ENCODE peak calls at places on chromosomes 2 and 18, in eight cellular contexts. One of them, this sample, is unnamed.

GRCh38 chr2:226760412-226761194 is 39.0 kb downstream of the IRS1 start:
- DNase-seq in GM06990: no peak
- DNase-seq in bronchial epithelial cell: peak; percentile 42
- DNase-seq in psoas muscle: no peak
- DNase-seq in stomach: no peak
- DNase-seq in prostate gland: no peak
- DNase-seq in tibial artery: no peak
- DNase-seq in HFF-Myc: peak; percentile 76
- DNase-seq in this sample: no peak

GRCh38 chr2:66660804-66661203 is 225.9 kb downstream of the MEIS1 start:
- DNase-seq in prostate gland: no peak
- DNase-seq in stomach: no peak
- DNase-seq in bronchial epithelial cell: no peak
- DNase-seq in GM06990: no peak
- DNase-seq in HFF-Myc: no peak
- DNase-seq in tibial artery: no peak
- DNase-seq in psoas muscle: no peak
- DNase-seq in this sample: no peak

GRCh38 chr2:238498188-238498587 is 71.5 kb downstream of the ASB1 start:
- DNase-seq in stomach: peak; percentile 20
- DNase-seq in HFF-Myc: no peak
- DNase-seq in prostate gland: no peak
- DNase-seq in bronchial epithelial cell: no peak
- DNase-seq in GM06990: no peak
- DNase-seq in psoas muscle: peak; percentile 12
- DNase-seq in tibial artery: peak; percentile 59
- DNase-seq in this sample: no peak

GRCh38 chr2:152827944-152828343 is 109.5 kb downstream of the ARL6IP6 start:
- DNase-seq in prostate gland: no peak
- DNase-seq in tibial artery: no peak
- DNase-seq in GM06990: no peak
- DNase-seq in psoas muscle: no peak
- DNase-seq in stomach: no peak
- DNase-seq in HFF-Myc: no peak
- DNase-seq in bronchial epithelial cell: no peak
- DNase-seq in this sample: no peak

GRCh38 chr2:67394734-67395133 is 2.4 kb upstream of the ETAA1 start:
- DNase-seq in HFF-Myc: no peak
- DNase-seq in GM06990: no peak
- DNase-seq in psoas muscle: no peak
- DNase-seq in tibial artery: no peak
- DNase-seq in prostate gland: no peak
- DNase-seq in stomach: no peak
- DNase-seq in bronchial epithelial cell: peak; percentile 64
- DNase-seq in this sample: no peak

GRCh38 chr2:45637440-45637839 is 14.0 kb upstream of the PRKCE start:
- DNase-seq in psoas muscle: no peak
- DNase-seq in tibial artery: no peak
- DNase-seq in stomach: no peak
- DNase-seq in bronchial epithelial cell: peak; percentile 75
- DNase-seq in prostate gland: no peak
- DNase-seq in GM06990: no peak
- DNase-seq in HFF-Myc: no peak
- DNase-seq in this sample: no peak

GRCh38 chr2:64695656-64696310 is 42.1 kb upstream of the SERTAD2 start:
- DNase-seq in GM06990: no peak
- DNase-seq in tibial artery: no peak
- DNase-seq in prostate gland: no peak
- DNase-seq in HFF-Myc: no peak
- DNase-seq in bronchial epithelial cell: no peak
- DNase-seq in psoas muscle: no peak
- DNase-seq in stomach: no peak
- DNase-seq in this sample: no peak

GRCh38 chr2:221448086-221448856 is 123.8 kb downstream of the EPHA4 start:
- DNase-seq in psoas muscle: no peak
- DNase-seq in GM06990: no peak
- DNase-seq in bronchial epithelial cell: no peak
- DNase-seq in HFF-Myc: no peak
- DNase-seq in prostate gland: no peak
- DNase-seq in stomach: no peak
- DNase-seq in tibial artery: no peak
- DNase-seq in this sample: no peak

GRCh38 chr18:25896178-25896780 is 194.1 kb downstream of the SS18 start:
- DNase-seq in tibial artery: no peak
- DNase-seq in bronchial epithelial cell: peak; percentile 18
- DNase-seq in HFF-Myc: peak; percentile 39
- DNase-seq in psoas muscle: no peak
- DNase-seq in GM06990: no peak
- DNase-seq in stomach: no peak
- DNase-seq in prostate gland: peak; percentile 14
- DNase-seq in this sample: peak; percentile 10

GRCh38 chr2:15799432-15799827 is 140.9 kb upstream of the MYCN start:
- DNase-seq in GM06990: no peak
- DNase-seq in stomach: no peak
- DNase-seq in tibial artery: no peak
- DNase-seq in bronchial epithelial cell: peak; percentile 62
- DNase-seq in HFF-Myc: no peak
- DNase-seq in prostate gland: no peak
- DNase-seq in psoas muscle: no peak
- DNase-seq in this sample: no peak

GRCh38 chr2:230578106-230578505 is 134.5 kb upstream of the CAB39 start:
- DNase-seq in tibial artery: no peak
- DNase-seq in HFF-Myc: no peak
- DNase-seq in prostate gland: no peak
- DNase-seq in stomach: no peak
- DNase-seq in bronchial epithelial cell: no peak
- DNase-seq in GM06990: no peak
- DNase-seq in psoas muscle: no peak
- DNase-seq in this sample: no peak

GRCh38 chr2:148586528-148587128 is 57.9 kb upstream of the EPC2 start:
- DNase-seq in prostate gland: no peak
- DNase-seq in tibial artery: no peak
- DNase-seq in GM06990: no peak
- DNase-seq in stomach: no peak
- DNase-seq in bronchial epithelial cell: no peak
- DNase-seq in HFF-Myc: no peak
- DNase-seq in psoas muscle: no peak
- DNase-seq in this sample: no peak

GRCh38 chr2:148577845-148578492 is 66.6 kb upstream of the EPC2 start:
- DNase-seq in prostate gland: no peak
- DNase-seq in HFF-Myc: no peak
- DNase-seq in stomach: no peak
- DNase-seq in tibial artery: no peak
- DNase-seq in GM06990: no peak
- DNase-seq in psoas muscle: no peak
- DNase-seq in bronchial epithelial cell: no peak
- DNase-seq in this sample: no peak

GRCh38 chr2:148578493-148578884 is 66.1 kb upstream of the EPC2 start:
- DNase-seq in psoas muscle: no peak
- DNase-seq in stomach: no peak
- DNase-seq in tibial artery: no peak
- DNase-seq in prostate gland: no peak
- DNase-seq in HFF-Myc: no peak
- DNase-seq in GM06990: no peak
- DNase-seq in bronchial epithelial cell: no peak
- DNase-seq in this sample: no peak

DNA sequence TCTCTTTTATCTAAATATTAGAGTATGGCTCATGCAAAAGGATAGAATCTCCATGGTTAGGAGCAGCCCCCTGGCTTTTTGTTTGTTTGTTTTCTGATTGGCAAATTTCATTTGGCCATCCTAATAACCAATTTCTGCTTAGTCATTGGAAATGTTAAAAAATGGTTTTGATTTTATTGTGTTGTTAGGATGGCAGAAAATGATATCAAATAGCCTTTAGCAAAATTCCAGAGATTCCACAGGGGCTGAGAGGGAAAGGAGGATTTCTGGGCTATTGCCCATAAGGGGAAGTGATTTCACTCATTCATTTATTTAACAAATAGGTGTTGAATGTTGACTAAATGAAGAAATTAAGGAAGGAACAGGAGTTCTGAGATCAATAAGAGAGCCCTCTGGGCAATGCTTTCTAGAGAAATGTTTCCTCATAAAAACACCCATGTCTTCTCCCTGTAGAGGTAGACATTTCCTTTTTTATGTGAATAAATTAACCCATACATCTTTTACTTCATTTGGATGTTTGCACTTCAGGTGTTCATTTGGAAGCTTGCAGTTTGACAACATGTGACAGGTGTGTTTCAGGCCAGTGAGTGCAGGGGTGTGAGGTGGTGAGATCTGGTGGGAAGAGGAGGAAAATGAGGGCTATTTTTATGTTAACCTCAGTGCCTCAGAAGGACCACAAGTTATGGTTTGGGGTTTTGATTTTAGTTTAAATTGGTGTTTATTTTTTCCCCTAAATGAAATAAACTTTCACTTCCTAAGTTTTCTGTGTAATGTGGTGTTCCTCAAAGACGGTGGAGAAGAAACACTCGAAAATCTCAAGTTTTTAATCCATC is 61.7 kb upstream of the EPC2 start:
- DNase-seq in HFF-Myc: no peak
- DNase-seq in bronchial epithelial cell: peak; percentile 54
- DNase-seq in stomach: no peak
- DNase-seq in psoas muscle: no peak
- DNase-seq in GM06990: no peak
- DNase-seq in tibial artery: no peak
- DNase-seq in prostate gland: no peak
- DNase-seq in this sample: no peak
- H3K4me3 ChIP-seq in HFF-Myc: no peak overlapping the region
- H3K4me3 ChIP-seq in bronchial epithelial cell: no peak overlapping the region
- H3K4me3 ChIP-seq in stomach: no peak overlapping the region
- H3K4me3 ChIP-seq in psoas muscle: no peak overlapping the region
- H3K4me3 ChIP-seq in GM06990: no peak overlapping the region
- H3K4me3 ChIP-seq in tibial artery: no peak overlapping the region
- H3K4me3 ChIP-seq in prostate gland: no peak overlapping the region
- H3K4me3 ChIP-seq in this sample: no peak overlapping the region

DNA sequence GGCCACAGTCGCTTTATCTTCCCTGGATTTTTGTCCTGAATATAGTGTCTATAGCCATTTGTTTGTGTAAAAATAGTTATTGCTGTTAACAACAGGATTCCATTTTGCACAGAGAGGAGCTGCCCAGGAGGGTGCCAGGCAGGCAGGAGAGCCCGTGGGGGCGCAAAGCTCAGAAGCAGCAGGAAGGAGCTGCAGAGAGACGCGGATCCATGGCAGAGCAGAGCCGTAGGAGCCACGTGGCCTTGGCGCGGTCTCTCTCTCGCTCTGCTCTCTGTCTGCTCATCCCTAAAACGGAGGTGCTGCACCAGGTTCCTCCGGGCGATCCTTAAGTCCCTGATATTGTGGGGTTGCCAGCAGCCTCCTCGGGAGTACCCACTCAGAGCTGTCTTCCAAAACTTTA is 185.3 kb upstream of the MYT1L start:
- DNase-seq in HFF-Myc: no peak
- DNase-seq in GM06990: no peak
- DNase-seq in prostate gland: no peak
- DNase-seq in tibial artery: no peak
- DNase-seq in bronchial epithelial cell: no peak
- DNase-seq in stomach: no peak
- DNase-seq in psoas muscle: no peak
- DNase-seq in this sample: no peak
- TF ChIP-seq CTCF in HFF-Myc: no peak
- TF ChIP-seq CTCF in GM06990: no peak
- TF ChIP-seq CTCF in prostate gland: no peak
- TF ChIP-seq CTCF in tibial artery: no peak
- TF ChIP-seq CTCF in bronchial epithelial cell: no peak
- TF ChIP-seq CTCF in stomach: no peak
- TF ChIP-seq CTCF in psoas muscle: no peak
- TF ChIP-seq CTCF in this sample: no peak

GRCh38 chr2:170282851-170283250 is 104.9 kb downstream of the MYO3B start:
- DNase-seq in tibial artery: no peak
- DNase-seq in GM06990: no peak
- DNase-seq in prostate gland: no peak
- DNase-seq in psoas muscle: no peak
- DNase-seq in stomach: no peak
- DNase-seq in bronchial epithelial cell: no peak
- DNase-seq in HFF-Myc: no peak
- DNase-seq in this sample: no peak
- H3K4me3 ChIP-seq in tibial artery: no peak overlapping the region
- H3K4me3 ChIP-seq in GM06990: no peak overlapping the region
- H3K4me3 ChIP-seq in prostate gland: no peak overlapping the region
- H3K4me3 ChIP-seq in psoas muscle: no peak overlapping the region
- H3K4me3 ChIP-seq in stomach: no peak overlapping the region
- H3K4me3 ChIP-seq in bronchial epithelial cell: no peak overlapping the region
- H3K4me3 ChIP-seq in HFF-Myc: no peak overlapping the region
- H3K4me3 ChIP-seq in this sample: no peak overlapping the region

GRCh38 chr18:39425172-39425571 is 1859.6 kb upstream of the CELF4 start:
- DNase-seq in HFF-Myc: no peak
- DNase-seq in bronchial epithelial cell: no peak
- DNase-seq in psoas muscle: no peak
- DNase-seq in tibial artery: no peak
- DNase-seq in prostate gland: no peak
- DNase-seq in stomach: no peak
- DNase-seq in GM06990: no peak
- DNase-seq in this sample: no peak

GRCh38 chr18:39421319-39421718 is 1855.7 kb upstream of the CELF4 start:
- DNase-seq in bronchial epithelial cell: no peak
- DNase-seq in psoas muscle: no peak
- DNase-seq in stomach: no peak
- DNase-seq in prostate gland: no peak
- DNase-seq in HFF-Myc: no peak
- DNase-seq in tibial artery: no peak
- DNase-seq in GM06990: no peak
- DNase-seq in this sample: no peak

GRCh38 chr18:39419315-39419714 is 1853.7 kb upstream of the CELF4 start:
- DNase-seq in tibial artery: no peak
- DNase-seq in bronchial epithelial cell: no peak
- DNase-seq in GM06990: no peak
- DNase-seq in prostate gland: no peak
- DNase-seq in psoas muscle: no peak
- DNase-seq in HFF-Myc: no peak
- DNase-seq in stomach: no peak
- DNase-seq in this sample: no peak

GRCh38 chr18:39424261-39424660 is 1858.7 kb upstream of the CELF4 start:
- DNase-seq in bronchial epithelial cell: no peak
- DNase-seq in prostate gland: no peak
- DNase-seq in GM06990: no peak
- DNase-seq in stomach: no peak
- DNase-seq in HFF-Myc: no peak
- DNase-seq in tibial artery: no peak
- DNase-seq in psoas muscle: no peak
- DNase-seq in this sample: no peak
- TF ChIP-seq CTCF in bronchial epithelial cell: no peak
- TF ChIP-seq CTCF in prostate gland: no peak
- TF ChIP-seq CTCF in GM06990: no peak
- TF ChIP-seq CTCF in stomach: no peak
- TF ChIP-seq CTCF in HFF-Myc: no peak
- TF ChIP-seq CTCF in tibial artery: no peak
- TF ChIP-seq CTCF in psoas muscle: no peak
- TF ChIP-seq CTCF in this sample: no peak

This sample was measured in LNCaP clone FGC.